ENCODE peak calls at places on chromosomes 6 and 20, in ten cellular contexts. C, I, K, E, J, T, S, Q, Y and N are unnamed samples.

GRCh38 chr6:2531426-2532208 is 219.1 kb downstream of the MYLK4 start:
- DNase-seq in C (no peak), I (no peak), K (no peak), E (no peak), J (no peak), T (no peak), S (peak), Q (no peak), Y (peak), N (peak)

GRCh38 chr20:34403908-34404307 is 40.8 kb downstream of the ITCH start:
- DNase-seq in C (no peak), I (no peak), K (no peak), E (no peak), J (no peak), T (no peak), S (no peak), Q (no peak), Y (no peak), N (no peak)

GRCh38 chr20:4563534-4563933 is 158.2 kb upstream of the PRND start:
- DNase-seq in C (no peak), I (peak), K (no peak), E (no peak), J (no peak), T (no peak), S (peak), Q (no peak), Y (peak), N (no peak)

GRCh38 chr6:10676403-10676802 is 18.0 kb downstream of the C6orf52 start:
- DNase-seq in C (no peak), I (no peak), K (no peak), E (no peak), J (no peak), T (no peak), S (no peak), Q (no peak), Y (no peak), N (no peak)

GRCh38 chr20:33650111-33650752 is 11.9 kb upstream of the C20orf144 start:
- DNase-seq in C (no peak), I (no peak), K (no peak), E (no peak), J (no peak), T (peak), S (no peak), Q (peak), Y (no peak), N (no peak)

GRCh38 chr6:131917763-131918649 is 33.2 kb downstream of the CCN2 start:
- DNase-seq in C (no peak), I (no peak), K (no peak), E (no peak), J (no peak), T (no peak), S (no peak), Q (no peak), Y (no peak), N (no peak)

GRCh38 chr20:37007898-37008649 is 56.6 kb upstream of the SAMHD1 start:
- DNase-seq in C (no peak), I (no peak), K (no peak), E (no peak), J (no peak), T (no peak), S (peak), Q (no peak), Y (peak), N (no peak)

GRCh38 chr20:1907586-1907985 is 12.4 kb downstream of the SIRPA start:
- DNase-seq in C (no peak), I (no peak), K (no peak), E (no peak), J (no peak), T (no peak), S (peak), Q (no peak), Y (no peak), N (peak)

GRCh38 chr6:151292974-151293373 is 53.2 kb downstream of the AKAP12 start:
- DNase-seq in C (no peak), I (no peak), K (no peak), E (no peak), J (no peak), T (no peak), S (peak), Q (no peak), Y (no peak), N (no peak)

GRCh38 chr6:71103150-71103549 is 146.3 kb upstream of the B3GAT2 start:
- DNase-seq in C (no peak), I (no peak), K (no peak), E (no peak), J (no peak), T (no peak), S (no peak), Q (no peak), Y (no peak), N (no peak)

GRCh38 chr6:37663016-37663810 is 34.5 kb downstream of the MDGA1 start:
- DNase-seq in C (no peak), I (no peak), K (no peak), E (no peak), J (no peak), T (no peak), S (peak), Q (no peak), Y (no peak), N (no peak)

GRCh38 chr6:156437084-156437879 is 339.9 kb upstream of the ARID1B start:
- DNase-seq in C (no peak), I (no peak), K (no peak), E (no peak), J (no peak), T (no peak), S (no peak), Q (no peak), Y (no peak), N (no peak)

GRCh38 chr20:43752561-43753301 is 25.9 kb upstream of the GTSF1L start:
- DNase-seq in C (no peak), I (peak), K (peak), E (no peak), J (no peak), T (peak), S (peak), Q (peak), Y (no peak), N (peak)

GRCh38 chr6:67300430-67301040 is 1334.5 kb upstream of the ADGRB3 start:
- DNase-seq in C (no peak), I (no peak), K (no peak), E (no peak), J (no peak), T (no peak), S (no peak), Q (no peak), Y (no peak), N (no peak)

GRCh38 chr20:31548823-31549512 is 34.7 kb downstream of the HM13 start:
- DNase-seq in C (no peak), I (no peak), K (no peak), E (no peak), J (no peak), T (no peak), S (no peak), Q (no peak), Y (no peak), N (no peak)

GRCh38 chr6:33248643-33248931 is 23.1 kb downstream of the VPS52 start:
- DNase-seq in C (no peak), I (no peak), K (peak), E (peak), J (no peak), T (no peak), S (no peak), Q (no peak), Y (no peak), N (peak)

GRCh38 chr20:61449916-61450315 is 197.9 kb downstream of the CDH4 start:
- DNase-seq in C (no peak), I (no peak), K (no peak), E (no peak), J (no peak), T (no peak), S (no peak), Q (peak), Y (no peak), N (peak)

GRCh38 chr20:38723982-38724602 is at the start of gene SLC32A1:
- DNase-seq in C (no peak), I (no peak), K (no peak), E (no peak), J (no peak), T (no peak), S (no peak), Q (peak), Y (no peak), N (no peak)

GRCh38 chr6:38671885-38672467 is 31.0 kb downstream of the GLO1 start:
- DNase-seq in C (no peak), I (no peak), K (no peak), E (no peak), J (peak), T (no peak), S (peak), Q (no peak), Y (peak), N (peak)

GRCh38 chr6:82568290-82568993 is 204.8 kb downstream of the TPBG start:
- DNase-seq in C (no peak), I (no peak), K (no peak), E (no peak), J (no peak), T (peak), S (no peak), Q (no peak), Y (no peak), N (no peak)

GRCh38 chr20:38168791-38169589 is 3.9 kb upstream of the TGM2 start:
- DNase-seq in C (no peak), I (no peak), K (peak), E (no peak), J (no peak), T (peak), S (no peak), Q (no peak), Y (peak), N (no peak)

GRCh38 chr6:146388736-146389364 is 154.8 kb upstream of the RAB32 start:
- DNase-seq in C (no peak), I (no peak), K (no peak), E (no peak), J (no peak), T (no peak), S (peak), Q (no peak), Y (no peak), N (no peak)

GRCh38 chr20:32382102-32382950 is 24.2 kb downstream of the ASXL1 start:
- DNase-seq in C (no peak), I (no peak), K (no peak), E (no peak), J (no peak), T (no peak), S (no peak), Q (no peak), Y (peak), N (no peak)

GRCh38 chr6:35764238-35764896 is 12.0 kb upstream of the CLPSL2 start:
- DNase-seq in C (no peak), I (no peak), K (no peak), E (no peak), J (peak), T (no peak), S (no peak), Q (no peak), Y (peak), N (no peak)

GRCh38 chr20:64003970-64004725 is 23.2 kb downstream of the PRPF6 start:
- DNase-seq in C (no peak), I (no peak), K (no peak), E (no peak), J (no peak), T (no peak), S (no peak), Q (no peak), Y (no peak), N (no peak)

GRCh38 chr6:1014431-1014807 is 297.5 kb upstream of the FOXQ1 start:
- DNase-seq in C (no peak), I (no peak), K (no peak), E (no peak), J (no peak), T (no peak), S (no peak), Q (no peak), Y (no peak), N (no peak)

GRCh38 chr6:78911218-78911617 is 43.9 kb downstream of the IRAK1BP1 start:
- DNase-seq in C (no peak), I (no peak), K (no peak), E (no peak), J (no peak), T (no peak), S (peak), Q (no peak), Y (peak), N (no peak)

GRCh38 chr20:62737971-62738881 is 29.6 kb downstream of the NTSR1 start:
- DNase-seq in C (no peak), I (peak), K (no peak), E (no peak), J (no peak), T (peak), S (no peak), Q (peak), Y (no peak), N (no peak)

GRCh38 chr20:37349517-37350491 is 3.9 kb downstream of the SRC start:
- DNase-seq in C (peak), I (peak), K (peak), E (peak), J (no peak), T (peak), S (peak), Q (peak), Y (no peak), N (no peak)

GRCh38 chr6:160070427-160070826 is 51.2 kb upstream of the SLC22A1 start:
- DNase-seq in C (no peak), I (no peak), K (no peak), E (no peak), J (no peak), T (no peak), S (no peak), Q (no peak), Y (no peak), N (no peak)

GRCh38 chr20:60131375-60131774 is 173.2 kb downstream of the CDH26 start:
- DNase-seq in C (no peak), I (peak), K (no peak), E (no peak), J (no peak), T (no peak), S (no peak), Q (peak), Y (no peak), N (no peak)

GRCh38 chr20:44780226-44780625 is 30.1 kb downstream of the RIMS4 start:
- DNase-seq in C (no peak), I (no peak), K (no peak), E (peak), J (no peak), T (no peak), S (peak), Q (peak), Y (peak), N (peak)

GRCh38 chr6:75418233-75418632 is 75.4 kb downstream of the FILIP1 start:
- DNase-seq in C (no peak), I (no peak), K (no peak), E (no peak), J (no peak), T (no peak), S (no peak), Q (no peak), Y (peak), N (no peak)

GRCh38 chr6:96520039-96520850 is 1.4 kb upstream of the UFL1 start:
- DNase-seq in C (no peak), I (no peak), K (peak), E (no peak), J (peak), T (no peak), S (peak), Q (no peak), Y (peak), N (no peak)

GRCh38 chr6:36290668-36291620 is 21.1 kb downstream of the PNPLA1 start:
- DNase-seq in C (no peak), I (peak), K (no peak), E (no peak), J (peak), T (no peak), S (peak), Q (no peak), Y (peak), N (peak)

DNA sequence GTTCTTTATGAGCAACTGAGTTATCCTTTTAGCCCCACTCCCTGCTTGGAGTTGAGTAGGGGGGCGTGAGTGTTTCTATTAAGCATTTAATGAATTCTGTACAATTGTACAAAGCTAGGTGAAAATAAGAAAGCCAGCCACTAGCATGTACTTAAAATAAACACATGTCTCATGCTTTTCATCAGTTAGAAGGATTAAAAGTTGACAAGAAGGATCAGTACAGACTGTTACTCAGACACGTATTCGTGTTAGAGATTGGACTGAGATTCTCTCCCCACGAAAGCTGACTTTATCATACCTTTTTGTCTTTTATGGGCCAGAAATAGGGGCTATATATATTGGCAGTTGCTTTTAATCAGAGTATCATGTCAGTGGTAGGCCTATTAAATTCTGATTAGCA is 1.7 kb downstream of the HSF2 start:
- DNase-seq in C (no peak), I (no peak), K (no peak), E (no peak), J (no peak), T (no peak), S (no peak), Q (no peak), Y (no peak), N (no peak)
- H3K4me3 ChIP-seq in C (no peak), I (no peak), K (no peak), E (no peak), J (no peak), T (peak), S (no peak), Q (peak), Y (no peak), N (peak)

DNA sequence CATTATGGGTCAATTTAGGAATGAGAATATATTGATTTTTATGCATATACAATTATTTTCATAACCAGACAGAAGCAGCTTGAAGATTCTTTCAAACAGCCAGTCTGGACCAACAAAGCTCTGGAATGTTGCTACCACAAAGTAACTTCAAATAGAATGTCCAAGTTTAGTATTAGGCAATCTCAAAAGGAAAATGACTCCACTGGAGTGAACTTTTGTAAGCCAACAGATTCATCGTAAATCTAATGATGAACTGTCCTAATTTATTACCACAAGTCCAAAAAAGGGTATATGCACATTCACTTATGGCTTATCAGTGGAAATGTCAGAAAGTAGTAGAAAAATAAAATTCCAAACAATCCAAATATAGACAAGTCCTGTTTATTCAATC is 3.6 kb downstream of the PLN start:
- DNase-seq in C (no peak), I (no peak), K (no peak), E (no peak), J (no peak), T (no peak), S (peak), Q (no peak), Y (no peak), N (peak)
- H3K4me3 ChIP-seq in C (no peak), I (peak), K (no peak), E (no peak), J (no peak), T (no peak), S (no peak), Q (no peak), Y (no peak), N (no peak)

GRCh38 chr20:21719592-21720214 is 14.2 kb downstream of the PAX1 start:
- DNase-seq in C (peak), I (no peak), K (peak), E (no peak), J (peak), T (no peak), S (peak), Q (no peak), Y (peak), N (peak)
- H3K4me3 ChIP-seq in C (no peak), I (no peak), K (no peak), E (no peak), J (no peak), T (no peak), S (no peak), Q (no peak), Y (no peak), N (no peak)

DNA sequence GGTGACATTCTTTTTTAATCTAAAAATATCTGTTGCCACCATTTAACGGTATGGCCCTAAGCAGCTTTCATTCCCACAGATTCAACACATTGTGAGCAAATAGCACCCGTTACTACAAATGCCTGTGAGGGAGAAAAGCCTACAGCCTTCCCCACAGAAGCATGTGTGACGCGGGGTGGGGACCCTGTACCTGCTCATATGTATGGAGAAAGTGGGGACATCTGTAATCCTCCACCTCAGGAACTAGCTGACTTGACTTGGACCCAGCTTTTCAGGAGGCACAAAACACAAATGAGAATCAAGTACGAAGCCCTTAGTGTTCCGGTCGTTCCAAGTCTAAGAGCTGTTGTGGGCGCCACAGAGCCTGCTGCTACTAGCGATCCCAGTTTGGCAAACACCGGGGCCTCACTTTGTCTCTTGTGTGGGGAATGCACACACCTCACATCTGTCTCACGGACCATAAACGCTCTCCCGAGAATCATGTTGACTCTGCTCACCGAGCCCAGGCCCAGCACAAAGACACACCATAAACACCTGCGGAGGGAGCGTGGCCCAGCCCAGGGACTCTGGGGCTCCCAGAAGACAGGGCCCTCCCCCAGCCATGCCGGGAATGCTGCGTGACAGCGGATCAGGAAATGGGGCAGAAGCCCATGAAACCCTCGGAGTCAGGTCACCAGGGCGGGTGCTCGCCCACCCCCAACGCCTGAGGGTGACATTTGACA is 21.6 kb downstream of the DLL1 start:
- DNase-seq in C (no peak), I (peak), K (no peak), E (no peak), J (no peak), T (peak), S (no peak), Q (peak), Y (no peak), N (no peak)
- H3K4me3 ChIP-seq in C (no peak), I (no peak), K (no peak), E (no peak), J (no peak), T (no peak), S (no peak), Q (no peak), Y (no peak), N (no peak)

GRCh38 chr6:20746024-20746423 is 211.8 kb downstream of the CDKAL1 start:
- DNase-seq in C (no peak), I (no peak), K (no peak), E (no peak), J (no peak), T (no peak), S (no peak), Q (no peak), Y (peak), N (no peak)
- H3K4me3 ChIP-seq in C (no peak), I (no peak), K (no peak), E (no peak), J (no peak), T (no peak), S (no peak), Q (no peak), Y (no peak), N (no peak)

GRCh38 chr6:166904101-166904746 is 52.1 kb downstream of the RNASET2 start:
- DNase-seq in C (no peak), I (no peak), K (no peak), E (no peak), J (no peak), T (peak), S (no peak), Q (no peak), Y (no peak), N (no peak)

GRCh38 chr6:166906376-166907044 is 49.8 kb downstream of the RNASET2 start:
- DNase-seq in C (no peak), I (no peak), K (no peak), E (no peak), J (no peak), T (peak), S (no peak), Q (no peak), Y (no peak), N (no peak)

GRCh38 chr6:166907373-166907841 is 48.9 kb downstream of the RNASET2 start:
- DNase-seq in C (no peak), I (no peak), K (no peak), E (no peak), J (no peak), T (no peak), S (no peak), Q (no peak), Y (no peak), N (no peak)

GRCh38 chr6:166905013-166905412 is 51.3 kb downstream of the RNASET2 start:
- DNase-seq in C (no peak), I (no peak), K (no peak), E (no peak), J (no peak), T (no peak), S (no peak), Q (no peak), Y (no peak), N (no peak)

DNA sequence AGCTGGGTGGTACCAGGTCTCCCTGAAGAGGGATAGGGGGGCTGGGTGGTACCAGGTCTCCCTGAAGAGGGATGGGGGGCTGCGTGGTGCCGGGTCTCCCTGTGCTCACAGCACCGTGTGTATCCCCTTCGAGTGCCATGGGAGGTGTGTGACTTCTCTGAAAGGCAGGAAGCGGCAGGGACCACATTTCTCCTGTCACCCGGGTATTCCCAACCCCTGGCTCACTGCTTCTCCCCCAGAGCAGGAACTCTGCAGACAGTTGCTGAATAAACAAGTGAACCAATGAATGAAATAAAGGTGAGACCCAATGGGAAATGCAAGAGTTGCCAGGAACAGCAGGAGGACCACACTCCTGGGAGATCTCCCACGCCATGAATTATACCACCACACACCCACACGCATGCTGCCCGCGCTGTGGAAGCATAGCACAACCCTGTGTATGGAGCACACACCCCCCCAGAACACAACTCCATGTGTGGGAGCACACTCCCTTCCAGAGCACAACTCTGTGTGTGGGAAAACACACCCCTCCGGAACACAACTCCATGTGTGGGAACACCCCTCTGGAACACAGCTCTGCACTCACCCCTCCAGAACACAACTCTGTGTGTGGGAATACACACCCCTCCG is 50.7 kb downstream of the RNASET2 start:
- DNase-seq in C (no peak), I (no peak), K (no peak), E (no peak), J (no peak), T (no peak), S (no peak), Q (no peak), Y (no peak), N (no peak)
- H3K4me3 ChIP-seq in C (no peak), I (no peak), K (no peak), E (no peak), J (no peak), T (no peak), S (no peak), Q (no peak), Y (no peak), N (no peak)